ENCODE peak calls at places on chromosome 9, in five cellular contexts. C, P, T, J and D are unnamed samples.

GRCh38 chr9:95157491-95158151 is 159.9 kb downstream of the FANCC start:
- DNase-seq in T (no peak), J (no peak), P (no peak), C (no peak), D (peak; percentile 70)

GRCh38 chr9:131999692-132000551 is 79.7 kb downstream of the MED27 start:
- DNase-seq in T (no peak), P (no peak), C (no peak), J (no peak), D (no peak)

GRCh38 chr9:85640425-85640824 is 101.3 kb downstream of the AGTPBP1 start:
- DNase-seq in T (no peak), C (no peak), J (no peak), P (no peak), D (no peak)

GRCh38 chr9:36208521-36209253 is 18.0 kb downstream of the CLTA start:
- DNase-seq in T (no peak), C (no peak), P (no peak), J (no peak), D (no peak)

GRCh38 chr9:78004478-78005229 is 27.0 kb downstream of the GNAQ start:
- DNase-seq in P (no peak), J (peak; percentile 31), T (no peak), C (no peak), D (no peak)

GRCh38 chr9:127921592-127922120 is 4.8 kb upstream of the ST6GALNAC4 start:
- DNase-seq in T (peak; percentile 80), P (peak; percentile 81), C (peak; percentile 75), J (peak; percentile 73), D (peak; percentile 79)

GRCh38 chr9:37529111-37529510 is 43.4 kb downstream of the POLR1E start:
- DNase-seq in C (peak; percentile 43), J (no peak), P (no peak), T (peak; percentile 57), D (no peak)

GRCh38 chr9:99445377-99445891 is 223.4 kb downstream of the SEC61B start:
- DNase-seq in T (no peak), C (no peak), J (no peak), P (no peak), D (peak; percentile 31)

GRCh38 chr9:135343136-135343535 is 136.4 kb upstream of the PPP1R26 start:
- DNase-seq in J (no peak), T (no peak), P (no peak), C (no peak), D (no peak)

GRCh38 chr9:74663456-74663855 is 166.3 kb downstream of the RORB start:
- DNase-seq in J (no peak), P (no peak), C (no peak), T (no peak), D (no peak)

GRCh38 chr9:132171702-132172101 is 9.8 kb downstream of the NTNG2 start:
- DNase-seq in J (no peak), C (no peak), P (no peak), T (no peak), D (no peak)

DNA sequence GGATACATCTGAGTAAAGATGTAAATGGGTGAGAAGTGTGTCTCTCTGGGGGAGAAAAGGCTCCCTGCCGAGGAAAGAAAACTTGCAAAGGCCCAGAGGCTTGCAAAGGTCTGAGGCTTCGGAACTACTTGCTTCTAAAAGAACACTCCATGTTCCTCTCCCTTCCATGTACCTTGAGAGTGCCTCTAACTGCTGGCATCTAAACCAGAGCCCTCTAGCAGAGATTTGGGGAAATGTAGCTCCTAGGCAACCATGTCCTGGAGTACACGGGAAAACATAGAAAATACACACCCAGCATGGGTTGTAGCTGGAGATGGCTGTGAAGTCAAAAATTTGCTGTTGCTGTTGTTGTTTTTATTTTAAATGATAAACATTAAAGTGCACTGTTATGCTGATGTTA is 151.6 kb downstream of the SYK start:
- DNase-seq in C (no peak), P (no peak), J (no peak), T (no peak), D (no peak)
- TF ChIP-seq CTCF in C (no peak), P (no peak), J (no peak), T (no peak), D (no peak)

DNA sequence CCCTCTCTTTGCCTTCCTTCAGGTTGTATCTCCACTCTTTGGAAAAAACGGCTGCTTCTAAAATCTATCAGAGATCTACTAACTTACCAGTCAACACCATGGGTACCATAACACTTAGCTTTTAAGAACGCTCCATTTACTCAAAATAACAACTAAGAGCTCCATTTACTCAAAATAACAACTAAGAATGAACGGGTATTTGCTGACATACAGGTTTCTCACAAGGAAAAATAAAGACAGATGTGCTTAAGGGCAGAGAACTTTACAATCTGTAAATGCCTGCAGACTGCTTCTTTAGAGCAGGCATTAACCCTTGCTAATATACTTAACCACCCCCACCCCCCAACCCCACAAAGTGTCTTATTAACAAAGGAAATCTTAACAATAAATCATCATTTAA is 2.8 kb downstream of the UBAP2 start:
- DNase-seq in J (no peak), P (no peak), T (no peak), C (no peak), D (no peak)
- TF ChIP-seq CTCF in J (no peak), P (no peak), T (no peak), C (no peak), D (no peak)

DNA sequence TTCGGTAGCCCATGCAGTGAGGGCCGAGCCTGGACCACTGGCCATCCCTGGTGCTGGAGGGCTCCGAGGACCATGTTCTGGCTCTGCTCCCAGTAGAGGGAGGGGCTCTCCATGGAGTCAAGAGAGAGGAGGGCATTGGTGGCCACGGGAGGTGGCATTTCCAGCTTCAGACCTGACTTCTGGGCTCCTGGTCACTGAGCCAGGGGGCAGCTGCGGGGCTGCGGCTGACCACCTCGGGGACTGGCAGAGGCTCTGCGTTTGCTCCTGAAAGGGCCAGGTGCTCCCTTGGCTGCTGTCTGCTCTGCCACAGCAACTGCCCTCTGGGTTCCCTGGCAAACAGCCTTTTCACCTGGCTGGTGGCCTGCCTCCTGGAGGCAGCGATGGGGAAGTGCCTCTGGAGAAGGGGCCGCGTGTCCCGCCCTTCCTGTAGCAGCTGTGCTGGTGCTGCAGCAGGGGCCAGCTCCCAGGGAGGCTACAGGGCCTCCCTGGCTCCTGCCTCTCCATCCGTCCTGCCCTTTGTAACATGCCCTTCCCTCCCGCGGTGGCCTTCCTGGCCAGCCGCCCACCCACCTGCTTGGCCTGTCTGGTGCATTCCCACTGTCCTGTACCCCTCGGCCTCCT is 144.6 kb downstream of the CACNA1B start:
- DNase-seq in P (peak; percentile 80), C (no peak), T (no peak), J (peak; percentile 24), D (peak; percentile 27)
- TF ChIP-seq CTCF in P (peak; percentile 35), C (no peak), T (no peak), J (peak; percentile 34), D (no peak)

GRCh38 chr9:109451311-109452025 is 46.6 kb downstream of the PTPN3 start:
- DNase-seq in J (no peak), T (no peak), P (no peak), C (no peak), D (no peak)
- TF ChIP-seq CTCF in J (no peak), T (no peak), P (no peak), C (no peak), D (no peak)

GRCh38 chr9:108078823-108079222 is 589.3 kb upstream of the KLF4 start:
- DNase-seq in T (no peak), C (no peak), P (no peak), J (no peak), D (no peak)

GRCh38 chr9:108073823-108074222 is 584.3 kb upstream of the KLF4 start:
- DNase-seq in T (no peak), J (no peak), P (no peak), C (no peak), D (no peak)

GRCh38 chr9:108072740-108073139 is 583.2 kb upstream of the KLF4 start:
- DNase-seq in T (no peak), P (no peak), J (no peak), C (no peak), D (no peak)

GRCh38 chr9:108070861-108071260 is 581.3 kb upstream of the KLF4 start:
- DNase-seq in T (no peak), C (no peak), P (no peak), J (no peak), D (no peak)

GRCh38 chr9:108074900-108075299 is 585.3 kb upstream of the KLF4 start:
- DNase-seq in C (no peak), J (no peak), P (no peak), T (no peak), D (no peak)
- TF ChIP-seq CTCF in C (no peak), J (no peak), P (no peak), T (no peak), D (no peak)

GRCh38 chr9:69264526-69264925 is 60.5 kb upstream of the ENTREP1 start:
- DNase-seq in C (no peak), J (no peak), T (no peak), P (no peak), D (no peak)
- TF ChIP-seq CTCF in C (no peak), J (no peak), T (no peak), P (no peak), D (no peak)

GRCh38 chr9:21695443-21695842 is 107.0 kb upstream of the MTAP start:
- DNase-seq in J (no peak), P (no peak), T (no peak), C (no peak), D (no peak)

GRCh38 chr9:21692390-21692789 is 110.0 kb upstream of the MTAP start:
- DNase-seq in P (no peak), T (no peak), J (no peak), C (no peak), D (no peak)

GRCh38 chr9:21695874-21696341 is 106.5 kb upstream of the MTAP start:
- DNase-seq in J (no peak), C (no peak), P (no peak), T (no peak), D (no peak)

GRCh38 chr9:21694424-21694823 is 108.0 kb upstream of the MTAP start:
- DNase-seq in T (no peak), P (no peak), C (no peak), J (no peak), D (no peak)

DNA sequence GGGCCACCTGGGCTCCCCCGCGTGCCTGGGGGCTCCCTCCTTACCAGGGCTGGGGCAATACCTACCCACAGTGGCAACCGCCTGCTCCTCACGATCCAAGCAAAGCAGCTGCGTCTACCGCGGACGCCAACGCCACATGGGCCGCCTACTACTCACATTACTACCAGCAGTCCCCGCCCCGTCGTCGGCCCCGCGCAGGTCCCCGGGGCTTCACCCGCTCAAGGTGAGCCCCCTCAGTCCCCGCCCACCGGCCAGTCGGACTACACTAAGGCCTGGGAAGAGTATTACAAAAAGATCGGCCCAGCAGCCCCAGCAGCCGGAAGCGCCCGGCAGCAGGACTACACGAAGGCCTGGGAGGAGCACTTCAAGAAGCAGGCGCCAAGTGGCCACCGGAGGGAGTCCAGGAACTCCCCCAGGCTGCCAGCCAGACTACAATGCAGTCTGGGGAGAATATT is 106.0 kb upstream of the MTAP start:
- DNase-seq in T (no peak), J (no peak), C (no peak), P (no peak), D (no peak)
- TF ChIP-seq CTCF in T (no peak), J (no peak), C (no peak), P (no peak), D (no peak)

DNA sequence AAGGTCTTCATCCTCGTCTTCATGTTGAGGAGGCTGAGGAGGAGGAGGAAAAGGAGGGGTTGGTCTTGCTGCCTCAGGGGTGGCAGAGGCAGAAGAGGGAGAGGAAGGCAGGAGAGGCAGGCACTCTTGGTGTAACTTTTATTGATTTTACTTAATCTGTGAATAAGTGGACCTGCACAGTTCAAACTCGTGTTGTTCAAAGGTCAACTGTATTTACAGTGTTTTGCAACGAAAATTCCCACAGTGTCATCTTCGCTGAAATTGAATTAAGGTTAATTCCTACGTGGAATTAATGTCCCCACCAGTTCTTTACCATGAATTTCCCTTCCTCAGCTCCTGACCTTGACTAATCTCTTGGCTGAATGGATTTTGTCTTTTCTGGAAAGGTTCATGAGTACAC is 21.2 kb upstream of the ENHO start:
- DNase-seq in J (no peak), C (no peak), T (no peak), P (no peak), D (no peak)
- TF ChIP-seq CTCF in J (no peak), C (no peak), T (no peak), P (no peak), D (no peak)

GRCh38 chr9:112750111-112750766 is at the start of gene SNX30:
- DNase-seq in C (peak; percentile 90), P (peak; percentile 93), T (peak; percentile 53), J (peak; percentile 87), D (peak; percentile 92)
- TF ChIP-seq CTCF in C (no peak), P (no peak), T (no peak), J (no peak), D (no peak)